ENCODE peak calls at places on chromosomes 6 and 20, in nine cellular contexts. I is lung, F is left lung, C is GM23338, V is fibroblast of the aortic adventitia, H is WERI-Rb-1, P is spleen, W is cardiac fibroblast, Z is HepG2. Q is an unnamed sample.

GRCh38 chr6:98764378-98764911 is 69.9 kb upstream of the POU3F2 start:
- DNase-seq in I (no peak), F (no peak), C (no peak), V (peak), H (no peak), P (no peak), W (peak), Z (no peak), Q (no peak)

GRCh38 chr6:47853766-47854165 is 71.9 kb downstream of the OPN5 start:
- DNase-seq in I (no peak), F (no peak), C (no peak), V (no peak), H (no peak), P (no peak), W (no peak), Z (no peak), Q (no peak)

GRCh38 chr6:98831057-98832031 is 3.0 kb upstream of the POU3F2 start:
- DNase-seq in I (no peak), F (no peak), C (peak), V (no peak), H (no peak), P (peak), W (no peak), Z (no peak), Q (no peak)

GRCh38 chr6:17497701-17498100 is 102.4 kb upstream of the FAM8A1 start:
- DNase-seq in I (no peak), F (no peak), C (no peak), V (no peak), H (no peak), P (no peak), W (no peak), Z (no peak), Q (no peak)

GRCh38 chr6:101522254-101522653 is 128.7 kb downstream of the GRIK2 start:
- DNase-seq in I (no peak), F (no peak), C (no peak), V (no peak), H (no peak), P (no peak), W (no peak), Z (no peak), Q (no peak)

GRCh38 chr20:49682798-49683197 is 30.9 kb downstream of the B4GALT5 start:
- DNase-seq in I (no peak), F (no peak), C (no peak), V (no peak), H (no peak), P (no peak), W (no peak), Z (no peak), Q (no peak)

GRCh38 chr20:24829649-24830370 is 119.3 kb upstream of the CST7 start:
- DNase-seq in I (no peak), F (no peak), C (no peak), V (no peak), H (no peak), P (no peak), W (no peak), Z (no peak), Q (no peak)

GRCh38 chr6:14784596-14785360 is 461.1 kb upstream of the JARID2 start:
- DNase-seq in I (no peak), F (no peak), C (peak), V (no peak), H (no peak), P (no peak), W (no peak), Z (no peak), Q (no peak)

GRCh38 chr6:3500262-3501001 is 43.6 kb upstream of the SLC22A23 start:
- DNase-seq in I (no peak), F (no peak), C (no peak), V (no peak), H (no peak), P (no peak), W (peak), Z (peak), Q (peak)

GRCh38 chr6:144194293-144194828 is 44.0 kb downstream of the STX11 start:
- DNase-seq in I (no peak), F (no peak), C (no peak), V (no peak), H (no peak), P (no peak), W (no peak), Z (no peak), Q (no peak)

GRCh38 chr6:54335871-54336270 is 27.6 kb downstream of the TINAG start:
- DNase-seq in I (no peak), F (no peak), C (peak), V (peak), H (no peak), P (no peak), W (peak), Z (peak), Q (peak)

GRCh38 chr6:167523426-167523825 is 198.5 kb downstream of the TTLL2 start:
- DNase-seq in I (no peak), F (no peak), C (no peak), V (no peak), H (no peak), P (no peak), W (no peak), Z (no peak), Q (no peak)

GRCh38 chr6:52063584-52064400 is 23.6 kb downstream of the PKHD1 start:
- DNase-seq in I (peak), F (no peak), C (peak), V (peak), H (peak), P (no peak), W (peak), Z (peak), Q (peak)

GRCh38 chr6:25882066-25882496 is 8.0 kb upstream of the SLC17A3 start:
- DNase-seq in I (no peak), F (peak), C (peak), V (no peak), H (no peak), P (peak), W (no peak), Z (no peak), Q (no peak)

GRCh38 chr6:126527016-126527606 is 187.2 kb downstream of the CENPW start:
- DNase-seq in I (no peak), F (no peak), C (no peak), V (no peak), H (no peak), P (no peak), W (no peak), Z (no peak), Q (no peak)

GRCh38 chr6:152054441-152054840 is 247.0 kb downstream of the ESR1 start:
- DNase-seq in I (no peak), F (no peak), C (no peak), V (peak), H (no peak), P (no peak), W (peak), Z (peak), Q (peak)

GRCh38 chr6:1391692-1392309 is 2.4 kb downstream of the FOXF2 start:
- DNase-seq in I (no peak), F (no peak), C (no peak), V (peak), H (no peak), P (peak), W (no peak), Z (no peak), Q (no peak)

GRCh38 chr6:106870069-106870468 is 104.5 kb downstream of the CD24 start:
- DNase-seq in I (peak), F (no peak), C (no peak), V (peak), H (no peak), P (no peak), W (peak), Z (peak), Q (no peak)

GRCh38 chr6:114042267-114043075 is 71.5 kb upstream of the HDAC2 start:
- DNase-seq in I (no peak), F (no peak), C (no peak), V (no peak), H (no peak), P (no peak), W (peak), Z (no peak), Q (no peak)

GRCh38 chr20:24721891-24722530 is 227.1 kb upstream of the CST7 start:
- DNase-seq in I (peak), F (no peak), C (no peak), V (no peak), H (peak), P (no peak), W (no peak), Z (no peak), Q (no peak)

GRCh38 chr6:122399055-122399347 is 451 bp upstream of the HSF2 start:
- DNase-seq in I (no peak), F (no peak), C (no peak), V (no peak), H (no peak), P (no peak), W (no peak), Z (no peak), Q (no peak)

GRCh38 chr6:84522135-84522535 is 242.3 kb downstream of the TBX18 start:
- DNase-seq in I (no peak), F (no peak), C (no peak), V (peak), H (no peak), P (no peak), W (peak), Z (no peak), Q (peak)

GRCh38 chr6:2578729-2579128 is 172.0 kb downstream of the MYLK4 start:
- DNase-seq in I (no peak), F (no peak), C (no peak), V (peak), H (no peak), P (no peak), W (peak), Z (no peak), Q (no peak)

GRCh38 chr6:75676377-75676776 is 72.7 kb upstream of the MYO6 start:
- DNase-seq in I (no peak), F (no peak), C (no peak), V (no peak), H (no peak), P (no peak), W (no peak), Z (no peak), Q (no peak)

GRCh38 chr6:56570434-56571359 is 72.0 kb downstream of the DST start:
- DNase-seq in I (no peak), F (no peak), C (peak), V (peak), H (peak), P (no peak), W (peak), Z (peak), Q (no peak)

GRCh38 chr6:106167105-106167814 is 81.1 kb downstream of the PRDM1 start:
- DNase-seq in I (no peak), F (no peak), C (no peak), V (no peak), H (no peak), P (no peak), W (no peak), Z (no peak), Q (no peak)

GRCh38 chr6:12801141-12801540 is 84.6 kb downstream of the PHACTR1 start:
- DNase-seq in I (no peak), F (no peak), C (no peak), V (no peak), H (no peak), P (no peak), W (peak), Z (no peak), Q (no peak)

GRCh38 chr6:131789219-131789618 is 18.6 kb upstream of the ENPP1 start:
- DNase-seq in I (no peak), F (no peak), C (no peak), V (no peak), H (no peak), P (no peak), W (no peak), Z (no peak), Q (no peak)

GRCh38 chr6:146700078-146700686 is 101.4 kb downstream of the ADGB start:
- DNase-seq in I (peak), F (peak), C (peak), V (peak), H (peak), P (no peak), W (peak), Z (peak), Q (peak)

GRCh38 chr6:29723666-29724588 is 693 bp downstream of the HLA-F start:
- DNase-seq in I (peak), F (peak), C (peak), V (no peak), H (peak), P (peak), W (peak), Z (no peak), Q (no peak)

GRCh38 chr6:170155464-170156196 is 135.2 kb downstream of the DLL1 start:
- DNase-seq in I (no peak), F (peak), C (no peak), V (no peak), H (no peak), P (peak), W (no peak), Z (no peak), Q (no peak)

GRCh38 chr20:24986436-24987015 is 6.0 kb downstream of the APMAP start:
- DNase-seq in I (no peak), F (no peak), C (no peak), V (no peak), H (no peak), P (no peak), W (no peak), Z (no peak), Q (no peak)

GRCh38 chr20:51570755-51571469 is 28.4 kb upstream of the NFATC2 start:
- DNase-seq in I (no peak), F (no peak), C (no peak), V (peak), H (no peak), P (no peak), W (peak), Z (no peak), Q (no peak)

GRCh38 chr6:12297363-12298016 is 7.3 kb downstream of the EDN1 start:
- DNase-seq in I (no peak), F (no peak), C (no peak), V (no peak), H (no peak), P (no peak), W (no peak), Z (peak), Q (no peak)

GRCh38 chr20:48636301-48636700 is 191.5 kb downstream of the PREX1 start:
- DNase-seq in I (no peak), F (no peak), C (no peak), V (no peak), H (no peak), P (peak), W (no peak), Z (no peak), Q (no peak)

GRCh38 chr6:33993653-33994052 is 152.2 kb downstream of the GRM4 start:
- DNase-seq in I (no peak), F (no peak), C (no peak), V (no peak), H (peak), P (peak), W (no peak), Z (no peak), Q (no peak)

GRCh38 chr6:154962751-154963150 is 32.4 kb upstream of the TIAM2 start:
- DNase-seq in I (no peak), F (peak), C (no peak), V (peak), H (no peak), P (no peak), W (peak), Z (peak), Q (peak)

GRCh38 chr20:60048634-60049578 is 90.7 kb downstream of the CDH26 start:
- DNase-seq in I (no peak), F (no peak), C (no peak), V (no peak), H (no peak), P (no peak), W (no peak), Z (no peak), Q (no peak)

GRCh38 chr20:60052322-60052721 is 94.1 kb downstream of the CDH26 start:
- DNase-seq in I (no peak), F (no peak), C (no peak), V (no peak), H (no peak), P (no peak), W (no peak), Z (no peak), Q (no peak)

GRCh38 chr20:60053125-60053812 is 95.0 kb downstream of the CDH26 start:
- DNase-seq in I (no peak), F (no peak), C (no peak), V (no peak), H (no peak), P (no peak), W (no peak), Z (peak), Q (no peak)

GRCh38 chr20:60049601-60050000 is 91.4 kb downstream of the CDH26 start:
- DNase-seq in I (no peak), F (no peak), C (no peak), V (no peak), H (no peak), P (no peak), W (peak), Z (no peak), Q (no peak)

GRCh38 chr20:60050193-60050960 is 92.2 kb downstream of the CDH26 start:
- DNase-seq in I (no peak), F (no peak), C (peak), V (no peak), H (peak), P (no peak), W (no peak), Z (peak), Q (no peak)
- TF ChIP-seq CTCF in I (peak), F (peak), C (peak), V (no peak), H (peak), P (peak), W (peak), Z (peak), Q (peak)

GRCh38 chr20:32536861-32537656 is 48.1 kb downstream of the NOL4L start:
- DNase-seq in I (peak), F (peak), C (peak), V (no peak), H (no peak), P (peak), W (no peak), Z (no peak), Q (no peak)
- H3K4me3 ChIP-seq in I (peak), F (peak), C (peak), V (peak), H (no peak), P (peak), W (peak), Z (peak), Q (peak)

DNA sequence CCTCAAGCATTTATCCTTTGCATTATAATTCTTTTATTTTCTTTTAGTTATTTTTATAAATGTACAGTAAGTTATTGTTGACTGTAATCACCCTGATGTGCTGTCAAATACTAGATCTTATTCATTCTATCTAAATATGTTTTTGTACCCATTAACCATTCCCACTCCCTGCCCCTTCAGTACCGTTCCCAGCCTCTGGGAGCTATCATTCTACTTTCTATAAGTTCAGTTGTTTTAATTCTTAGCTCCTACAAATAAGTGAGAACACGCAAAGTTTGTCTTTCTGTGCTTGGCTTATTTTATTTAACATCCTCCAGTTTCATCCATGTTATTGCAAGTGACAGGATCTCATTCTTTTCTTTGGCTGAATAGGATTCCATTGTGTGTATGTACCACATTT is 12.5 kb upstream of the ERVFRD-1 start:
- DNase-seq in I (no peak), F (no peak), C (no peak), V (no peak), H (no peak), P (no peak), W (no peak), Z (no peak), Q (no peak)
- TF ChIP-seq CTCF in I (no peak), F (no peak), C (no peak), V (peak), H (no peak), P (no peak), W (peak), Z (no peak), Q (no peak)

DNA sequence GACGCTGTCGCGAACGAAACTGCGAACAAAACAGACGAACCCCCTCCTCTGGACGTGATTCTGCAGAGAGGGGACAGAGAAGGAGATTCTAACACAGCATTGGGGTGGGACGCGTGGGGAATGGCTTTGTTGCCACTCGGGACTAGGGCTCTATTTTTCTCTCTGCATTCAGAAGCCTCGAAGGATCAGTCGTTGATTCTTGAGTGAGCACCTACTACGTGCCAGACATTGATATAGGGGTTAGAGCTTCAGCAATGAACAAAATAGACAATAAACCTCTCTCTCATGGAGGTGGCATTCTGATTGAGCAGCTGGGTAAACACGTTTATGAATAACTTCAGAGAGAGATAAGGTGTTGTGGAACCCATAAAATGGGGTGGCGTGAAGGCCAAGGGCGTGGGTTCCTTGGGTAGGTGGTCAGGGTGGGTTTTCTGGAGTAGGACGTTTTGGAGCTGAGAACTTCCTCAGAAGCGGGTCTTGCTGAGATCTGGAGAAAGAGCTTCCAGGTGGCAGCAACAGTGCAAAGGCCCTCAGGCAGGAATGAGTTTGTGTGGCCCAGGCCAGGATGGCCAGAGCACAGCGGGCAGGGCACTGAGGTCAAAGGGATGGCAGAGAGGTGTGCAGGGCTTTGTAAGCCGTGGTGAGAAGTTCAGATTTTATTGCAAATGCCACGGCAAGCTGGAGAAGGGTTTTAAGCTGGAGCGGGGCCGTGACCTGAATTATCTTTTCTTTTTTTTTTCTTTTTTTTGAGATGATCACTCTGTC is 882 bp downstream of the SLC2A10 start:
- DNase-seq in I (no peak), F (no peak), C (no peak), V (peak), H (no peak), P (no peak), W (no peak), Z (no peak), Q (no peak)
- H3K4me3 ChIP-seq in I (peak), F (peak), C (peak), V (peak), H (no peak), P (peak), W (peak), Z (peak), Q (peak)